ENCODE peak calls at places on chromosomes 6 and 20, in five cellular contexts. D is psoas muscle, K is stomach, X is ovary, G is K562. Q is an unnamed sample. For H3K4me1 and H3K9me3, the result is how much of the 10 kb centered on the place peaks cover.

GRCh38 chr6:75368151-75368779 is 83.7 kb upstream of the TMEM30A start:
- DNase-seq in G (peak), X (no peak), D (no peak), K (peak), Q (peak)

GRCh38 chr6:92497281-92497680 is 922.1 kb downstream of the EPHA7 start:
- DNase-seq in X (no peak), D (no peak), K (no peak), G (no peak), Q (no peak)

GRCh38 chr6:158514176-158514575 is 45.7 kb upstream of the TMEM181 start:
- DNase-seq in X (no peak), D (no peak), G (no peak), K (no peak), Q (no peak)

GRCh38 chr20:5504061-5504739 is 187.4 kb upstream of the PROKR2 start:
- DNase-seq in D (peak), K (no peak), X (peak), G (peak), Q (no peak)

GRCh38 chr6:148836751-148837150 is 89.9 kb downstream of the UST start:
- DNase-seq in G (no peak), D (no peak), K (no peak), X (no peak), Q (no peak)

GRCh38 chr6:131960371-131961133 is 9.4 kb upstream of the CCN2 start:
- DNase-seq in D (no peak), X (no peak), K (no peak), G (no peak), Q (peak)

GRCh38 chr20:14178528-14178927 is 158.9 kb downstream of the FLRT3 start:
- DNase-seq in X (no peak), D (no peak), K (no peak), G (no peak), Q (no peak)

GRCh38 chr6:22041797-22042489 is 254.9 kb downstream of the PRL start:
- DNase-seq in X (no peak), G (no peak), K (no peak), D (no peak), Q (no peak)

GRCh38 chr6:72321741-72322140 is 300.1 kb upstream of the KCNQ5 start:
- DNase-seq in K (no peak), G (no peak), D (no peak), X (no peak), Q (no peak)

GRCh38 chr6:149140137-149140909 is 177.2 kb upstream of the TAB2 start:
- DNase-seq in X (no peak), K (no peak), G (peak), D (no peak), Q (peak)

GRCh38 chr6:148441454-148441911 is 98.8 kb downstream of the SASH1 start:
- DNase-seq in G (no peak), X (no peak), K (no peak), D (no peak), Q (peak)

GRCh38 chr6:12484519-12484918 is 194.4 kb downstream of the EDN1 start:
- DNase-seq in K (no peak), G (no peak), D (no peak), X (no peak), Q (no peak)

GRCh38 chr6:160974304-160974771 is 17.2 kb upstream of the MAP3K4 start:
- DNase-seq in X (peak), D (peak), G (peak), K (no peak), Q (peak)

GRCh38 chr20:36848078-36848660 is 27.8 kb upstream of the TLDC2 start:
- DNase-seq in K (no peak), D (peak), G (no peak), X (no peak), Q (peak)

GRCh38 chr20:8408587-8409307 is 276.7 kb downstream of the PLCB1 start:
- DNase-seq in K (no peak), X (no peak), D (no peak), G (no peak), Q (no peak)

GRCh38 chr20:37821691-37822655 is 81.0 kb upstream of the VSTM2L start:
- DNase-seq in X (no peak), K (no peak), G (no peak), D (no peak), Q (peak)

GRCh38 chr6:84804720-84805119 is 40.3 kb upstream of the TBX18 start:
- DNase-seq in G (no peak), D (no peak), K (no peak), X (no peak), Q (no peak)

GRCh38 chr6:157967486-157967885 is 14.2 kb upstream of the SYNJ2 start:
- DNase-seq in G (no peak), K (no peak), D (no peak), X (no peak), Q (no peak)

GRCh38 chr6:27312146-27312949 is at the start of gene POM121L2:
- DNase-seq in G (no peak), K (peak), D (no peak), X (no peak), Q (peak)

GRCh38 chr6:111938710-111939109 is 65.5 kb upstream of the FYN start:
- DNase-seq in K (no peak), G (no peak), X (no peak), D (no peak), Q (no peak)

GRCh38 chr6:38261626-38262025 is 378.1 kb downstream of the BTBD9 start:
- DNase-seq in D (no peak), K (no peak), G (no peak), X (no peak), Q (no peak)

GRCh38 chr6:443621-444175 is 52.1 kb downstream of the IRF4 start:
- DNase-seq in D (no peak), G (no peak), K (no peak), X (no peak), Q (no peak)

GRCh38 chr20:40019510-40019909 is 669.5 kb downstream of the MAFB start:
- DNase-seq in G (no peak), K (no peak), X (no peak), D (no peak), Q (no peak)

GRCh38 chr6:136466789-136467585 is 83.2 kb downstream of the MAP7 start:
- DNase-seq in K (no peak), D (no peak), G (peak), X (no peak), Q (no peak)

GRCh38 chr6:28606424-28607391 is 81.0 kb downstream of the GPX5 start:
- DNase-seq in K (no peak), X (peak), G (peak), D (no peak), Q (peak)

GRCh38 chr6:43748765-43749164 is 21.2 kb upstream of the VEGFA start:
- DNase-seq in K (no peak), X (no peak), D (no peak), G (no peak), Q (no peak)

GRCh38 chr6:43747734-43748133 is 22.3 kb upstream of the VEGFA start:
- DNase-seq in K (no peak), G (no peak), D (no peak), X (no peak), Q (no peak)

GRCh38 chr6:43749461-43749860 is 20.6 kb upstream of the VEGFA start:
- DNase-seq in K (no peak), D (no peak), G (no peak), X (no peak), Q (no peak)

GRCh38 chr6:43753570-43754183 is 16.3 kb upstream of the VEGFA start:
- DNase-seq in K (no peak), G (no peak), X (no peak), D (no peak), Q (no peak)

DNA sequence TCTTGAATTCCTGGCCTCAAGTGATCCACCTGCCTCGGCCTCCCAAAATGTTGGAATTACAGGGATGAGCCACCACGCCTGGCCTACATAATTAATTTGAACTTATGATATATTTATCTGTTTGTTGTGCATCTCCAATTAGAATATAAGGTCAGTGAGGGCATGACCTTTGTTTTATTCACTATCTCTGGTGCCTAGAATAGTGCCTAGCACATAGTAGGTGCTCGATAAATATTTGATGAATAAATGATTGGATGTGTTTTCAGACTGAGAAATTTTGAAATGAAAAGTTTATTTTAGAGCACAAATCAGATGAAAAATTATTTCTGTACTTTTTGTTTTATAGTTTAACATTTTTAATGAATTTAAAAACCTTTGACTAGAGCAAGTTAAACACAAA is 19.4 kb upstream of the VEGFA start:
- DNase-seq in X (no peak), G (no peak), K (no peak), D (no peak), Q (no peak)
- TF ChIP-seq CTCF in X (no peak), G (no peak), K (no peak), D (no peak), Q (no peak)

GRCh38 chr6:3230275-3231212 is 3.1 kb upstream of the TUBB2B start:
- DNase-seq in X (no peak), D (no peak), G (no peak), K (no peak), Q (peak)
- H3K4me1 ChIP-seq in X (under half), D (under half), G (under half), K (half or more), Q (under half)

DNA sequence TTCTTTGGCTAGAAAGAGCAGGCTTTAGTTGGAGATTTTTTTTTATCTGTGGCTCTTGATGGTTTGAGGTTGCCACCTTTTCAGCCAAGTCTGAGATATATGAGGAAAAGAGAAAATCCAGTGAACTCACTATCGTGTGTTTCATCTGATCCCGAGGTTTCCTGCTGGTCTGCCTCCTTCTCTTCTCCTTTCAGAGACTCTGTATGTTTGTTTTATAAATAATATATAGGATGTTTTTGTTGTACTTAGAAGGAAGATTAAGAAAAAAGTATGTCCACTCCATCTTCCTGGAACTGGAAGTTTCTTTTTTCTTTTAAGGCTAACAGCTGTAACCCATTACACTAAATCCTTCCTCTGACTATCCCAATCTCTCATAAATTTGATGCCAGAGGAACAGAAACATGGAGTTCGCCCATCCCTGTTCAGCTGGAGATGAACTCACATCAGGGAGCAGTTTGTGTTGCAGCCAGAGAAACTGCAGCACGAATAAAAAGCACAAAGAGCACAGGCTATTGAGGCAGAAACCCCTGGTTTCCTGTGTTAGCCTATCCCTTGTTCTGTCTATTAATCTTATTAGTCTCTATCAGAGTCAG is 20.7 kb downstream of the RIPK1 start:
- DNase-seq in G (no peak), X (no peak), D (no peak), K (no peak), Q (no peak)
- H3K9me3 ChIP-seq in G (under half), X (under half), D (under half), K (under half), Q (under half)

DNA sequence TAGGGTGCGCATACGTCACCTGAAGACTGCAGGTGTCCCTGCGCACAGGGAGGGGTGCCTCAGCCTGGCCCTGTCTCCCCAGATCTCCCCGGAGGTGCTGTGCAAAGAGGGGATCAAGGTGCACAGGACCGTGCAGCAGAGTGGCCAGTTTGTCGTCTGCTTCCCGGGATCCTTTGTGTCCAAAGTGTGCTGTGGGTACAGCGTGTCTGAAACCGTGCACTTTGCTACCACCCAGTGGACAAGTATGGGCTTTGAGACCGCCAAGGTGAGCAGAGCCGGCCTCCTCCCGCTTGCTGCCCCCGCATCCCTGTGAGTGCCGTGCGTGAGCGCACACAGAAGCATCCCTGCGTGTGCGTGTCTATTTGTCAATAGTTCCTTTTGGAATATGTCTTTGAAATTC is 150.7 kb downstream of the DTNBP1 start:
- DNase-seq in K (no peak), D (no peak), X (no peak), G (peak), Q (no peak)
- TF ChIP-seq CTCF in K (no peak), D (peak), X (no peak), G (peak), Q (peak)

DNA sequence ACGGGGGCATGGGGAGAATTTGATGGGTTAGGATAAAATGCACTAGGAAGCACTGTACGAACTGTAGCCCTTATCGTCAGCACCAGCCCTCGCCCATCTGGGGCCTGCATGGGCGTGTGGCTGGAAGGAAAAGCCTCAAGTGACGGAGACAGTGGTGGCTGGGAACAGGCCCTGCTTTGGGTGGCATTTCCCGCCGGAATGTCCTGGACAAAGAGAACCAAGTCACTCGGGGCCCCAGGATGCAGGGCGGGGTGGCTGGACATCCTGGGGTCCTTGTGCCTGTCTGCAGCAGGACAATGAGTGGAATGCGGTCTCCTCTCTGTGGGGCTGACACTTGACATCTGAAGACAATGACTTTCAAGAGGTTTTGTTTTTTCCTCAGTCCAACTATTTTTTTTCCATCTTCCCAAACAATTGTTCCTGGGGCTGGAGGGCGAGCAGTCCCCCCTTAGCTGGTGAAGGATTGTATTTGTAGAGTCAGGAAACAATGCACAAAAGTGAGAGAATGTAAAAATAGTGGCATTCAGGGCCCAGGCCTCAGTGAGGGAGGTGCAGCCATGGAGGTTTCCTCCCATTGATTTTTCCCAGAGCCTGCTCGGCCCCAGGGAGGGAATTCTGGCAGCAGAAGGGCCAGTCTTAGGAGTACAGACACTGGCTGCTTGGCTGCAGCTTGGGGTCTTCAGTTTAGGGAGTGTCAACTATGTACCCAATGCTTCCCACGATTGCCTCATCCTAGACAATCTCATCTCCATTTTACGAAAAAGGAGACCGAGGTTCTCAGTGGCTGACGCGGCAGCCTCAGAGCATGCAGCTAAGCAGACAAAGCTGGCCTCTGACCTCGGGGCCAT is 64.4 kb downstream of the PREX1 start:
- DNase-seq in X (no peak), G (no peak), K (no peak), D (no peak), Q (no peak)
- H3K4me1 ChIP-seq in X (under half), G (under half), K (under half), D (under half), Q (under half)

DNA sequence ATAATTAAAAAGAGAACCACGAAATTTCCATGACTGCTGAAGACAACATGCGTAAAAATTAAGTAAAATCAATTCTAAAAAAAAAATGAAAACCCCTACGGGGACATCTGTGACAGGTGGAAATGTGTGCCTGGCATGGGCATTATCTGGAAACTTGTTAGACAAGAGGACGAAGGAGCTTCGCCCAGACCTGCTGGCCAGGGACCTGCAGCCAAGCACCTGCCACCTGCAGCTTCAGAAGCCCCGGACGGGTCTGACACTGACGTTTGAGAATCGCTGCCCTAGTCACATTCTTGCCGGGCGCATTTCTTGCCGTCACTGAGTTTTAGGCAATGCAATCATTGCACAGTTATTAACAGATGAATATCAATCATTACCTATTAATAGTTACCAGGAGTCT is 140.3 kb downstream of the SMOC2 start:
- DNase-seq in X (no peak), G (no peak), D (no peak), K (no peak), Q (no peak)
- H3K9me3 ChIP-seq in X (under half), G (under half), D (under half), K (under half), Q (under half)

DNA sequence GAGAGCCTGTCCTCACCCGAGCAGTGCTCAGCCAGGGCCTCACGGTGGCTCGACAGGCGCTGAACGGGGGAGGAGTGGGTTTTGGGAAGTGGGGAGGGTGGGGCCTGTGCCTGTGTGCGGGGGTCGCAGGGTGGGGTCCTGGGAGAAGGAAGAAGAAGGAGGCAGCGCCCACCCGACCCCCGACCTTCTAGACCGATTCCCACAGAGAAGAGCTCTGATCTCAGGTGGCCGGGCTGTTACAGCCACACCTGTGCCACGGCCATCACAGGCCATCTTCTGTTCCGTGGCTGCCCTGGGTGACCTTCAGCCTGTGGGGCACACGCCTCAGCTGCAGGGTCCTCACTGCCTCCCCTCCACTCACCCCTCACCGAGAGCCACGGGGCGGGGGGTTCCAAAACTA is 41.4 kb upstream of the GATA5 start:
- DNase-seq in X (no peak), K (no peak), D (no peak), G (no peak), Q (no peak)
- TF ChIP-seq CTCF in X (no peak), K (no peak), D (no peak), G (no peak), Q (no peak)

DNA sequence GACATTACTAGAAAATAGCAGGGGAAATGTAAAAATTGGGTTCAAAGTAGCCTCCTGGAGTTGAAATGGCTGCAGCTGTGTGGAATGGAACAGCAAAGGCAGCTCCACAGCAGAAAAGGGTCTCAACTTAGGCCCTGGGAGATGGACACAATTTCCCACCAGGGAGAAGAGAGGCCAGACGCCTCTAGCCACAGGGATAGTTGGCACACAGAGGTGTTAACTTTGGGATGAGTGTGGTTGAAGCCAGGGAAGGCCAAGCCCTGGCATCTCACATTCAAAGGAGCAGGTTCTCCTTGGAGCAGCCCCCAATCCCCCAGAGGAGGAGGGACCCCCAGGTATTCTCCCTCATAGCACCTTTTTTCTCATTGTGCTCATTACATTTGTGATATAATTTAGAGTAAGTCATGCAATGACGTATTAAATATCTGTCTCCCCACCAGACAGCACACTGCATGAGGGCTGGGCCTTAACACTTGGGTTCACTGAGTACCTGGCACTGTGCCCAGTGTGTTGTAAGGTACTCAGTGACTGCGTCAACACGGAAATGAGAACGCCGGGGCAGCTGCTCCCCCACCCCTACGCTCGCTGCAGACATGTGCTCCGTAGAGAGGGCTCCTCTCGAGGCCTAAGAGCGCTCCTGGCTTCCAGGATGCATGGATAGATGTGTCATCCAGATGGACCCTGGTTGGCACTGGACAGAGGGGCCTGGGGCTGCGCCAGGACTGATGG is 76.0 kb upstream of the CD93 start:
- DNase-seq in G (no peak), D (peak), K (peak), X (peak), Q (peak)
- H3K4me1 ChIP-seq in G (under half), D (under half), K (under half), X (under half), Q (under half)

DNA sequence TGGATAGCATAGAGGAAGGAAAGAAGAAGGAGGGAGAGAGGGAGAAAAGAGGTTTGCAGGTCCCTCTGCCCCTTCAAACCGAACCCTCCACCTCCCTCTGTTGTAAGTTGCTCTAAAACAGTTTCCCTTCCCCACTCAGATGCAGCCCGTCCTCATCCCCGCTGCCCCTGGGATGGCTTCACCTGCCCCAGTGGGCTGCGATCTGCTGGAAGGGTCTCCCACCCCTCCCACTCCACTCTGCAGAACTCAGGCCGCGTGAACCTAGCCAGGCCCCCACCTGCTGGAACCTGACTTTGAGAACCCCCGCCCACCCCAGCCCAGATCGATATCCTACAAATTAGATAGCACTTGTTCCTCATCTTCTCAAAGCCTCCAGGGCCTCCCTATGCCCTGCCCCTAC is 190.8 kb downstream of the DLL1 start:
- DNase-seq in D (no peak), K (peak), G (no peak), X (peak), Q (no peak)
- H3K9me3 ChIP-seq in D (under half), K (under half), G (under half), X (under half), Q (under half)